ENCODE peak calls at places on chromosomes 2 and 18, in five cellular contexts. Q is cardiac fibroblast, C is breast epithelium, W is cardiac muscle cell, D is stomach. G is an unnamed sample.

GRCh38 chr2:190979906-190980629 is 33.9 kb downstream of the STAT1 start:
- DNase-seq in C (peak; percentile 58), D (peak; percentile 74), Q (peak; percentile 92), W (peak; percentile 93), G (no peak)

GRCh38 chr2:60569680-60570111 is 16.2 kb upstream of the BCL11A start:
- DNase-seq in C (no peak), D (no peak), Q (no peak), W (no peak), G (no peak)

GRCh38 chr2:96072746-96073145 is 38.0 kb upstream of the GPAT2 start:
- DNase-seq in W (no peak), C (no peak), D (no peak), Q (no peak), G (no peak)

GRCh38 chr2:118635891-118636290 is 211.6 kb downstream of the EN1 start:
- DNase-seq in Q (no peak), D (no peak), W (no peak), C (no peak), G (no peak)

GRCh38 chr2:1010373-1011017 is 59.8 kb downstream of the SNTG2 start:
- DNase-seq in D (no peak), C (no peak), Q (peak; percentile 30), W (peak; percentile 30), G (no peak)

GRCh38 chr18:8615397-8616025 is 6.3 kb downstream of the RAB12 start:
- DNase-seq in Q (peak; percentile 87), W (peak; percentile 92), D (no peak), C (no peak), G (peak; percentile 96)

GRCh38 chr2:130963849-130964793 is 127.4 kb downstream of the ARHGEF4 start:
- DNase-seq in D (no peak), W (peak; percentile 15), C (no peak), Q (peak; percentile 2), G (no peak)

GRCh38 chr2:229601396-229601795 is 113.0 kb downstream of the DNER start:
- DNase-seq in Q (no peak), C (no peak), D (no peak), W (no peak), G (no peak)

GRCh38 chr2:180000434-180000833 is 6.7 kb downstream of the CWC22 start:
- DNase-seq in C (no peak), W (peak; percentile 37), Q (peak; percentile 25), D (no peak), G (peak; percentile 78)

GRCh38 chr2:41774011-41774605 is 273.7 kb upstream of the PKDCC start:
- DNase-seq in Q (no peak), D (no peak), C (no peak), W (no peak), G (no peak)

GRCh38 chr18:11497585-11497984 is 111.8 kb upstream of the SLC35G4 start:
- DNase-seq in Q (peak; percentile 20), C (no peak), W (peak; percentile 44), D (no peak), G (peak; percentile 16)

GRCh38 chr2:166419616-166419934 is 43.8 kb upstream of the SCN9A start:
- DNase-seq in C (no peak), Q (peak; percentile 70), D (no peak), W (peak; percentile 67), G (peak; percentile 76)

GRCh38 chr2:72378737-72379346 is 231.2 kb upstream of the CYP26B1 start:
- DNase-seq in C (no peak), D (no peak), W (no peak), Q (no peak), G (no peak)

GRCh38 chr2:120824246-120824645 is 88.6 kb downstream of the GLI2 start:
- DNase-seq in W (no peak), C (no peak), Q (no peak), D (no peak), G (no peak)

GRCh38 chr2:6410265-6410664 is 455.4 kb downstream of the CMPK2 start:
- DNase-seq in Q (no peak), W (no peak), C (no peak), D (no peak), G (peak; percentile 22)

GRCh38 chr2:42796427-42797248 is 4.3 kb upstream of the HAAO start:
- DNase-seq in W (peak; percentile 22), Q (no peak), C (no peak), D (no peak), G (no peak)

GRCh38 chr2:223894968-223895367 is 50.2 kb downstream of the WDFY1 start:
- DNase-seq in D (no peak), W (no peak), Q (no peak), C (no peak), G (no peak)

GRCh38 chr2:15788458-15789229 is 151.7 kb upstream of the MYCN start:
- DNase-seq in W (no peak), Q (no peak), C (no peak), D (no peak), G (no peak)

GRCh38 chr18:78882585-78882984 is 97.0 kb upstream of the SALL3 start:
- DNase-seq in C (no peak), W (no peak), Q (no peak), D (no peak), G (no peak)
- TF ChIP-seq CTCF in C (no peak), W (no peak), Q (no peak), D (no peak), G (no peak)

DNA sequence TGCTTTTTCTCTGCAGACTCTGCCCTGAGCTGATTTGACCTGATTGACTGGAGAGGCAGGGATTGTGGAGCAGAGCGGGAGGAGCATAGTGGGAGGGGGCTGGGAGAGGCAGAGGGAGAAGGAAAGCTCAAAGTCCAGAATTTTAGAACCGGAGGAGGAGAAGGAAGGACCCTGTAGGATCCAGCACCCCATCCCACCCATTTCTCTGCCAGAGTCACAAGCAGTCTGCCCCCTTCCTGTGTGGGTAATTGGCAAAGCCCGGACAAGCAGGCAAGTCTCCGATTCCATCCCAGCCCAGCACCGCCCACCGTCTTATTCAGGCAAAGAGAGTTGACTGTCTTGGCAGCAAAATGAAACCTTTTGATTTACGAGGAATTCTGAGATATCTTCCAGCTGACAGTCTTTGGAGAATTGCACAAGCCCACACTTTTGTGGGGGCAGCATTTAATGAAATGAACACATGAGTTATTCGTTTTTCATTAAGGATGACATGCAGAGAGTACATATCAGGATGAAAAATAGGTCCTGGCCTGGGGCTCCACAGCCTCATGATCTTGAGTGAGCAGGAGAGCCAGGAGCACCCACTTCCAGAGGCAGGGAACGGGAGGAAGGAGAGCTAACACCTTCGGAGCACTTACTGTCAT is 103.1 kb downstream of the MCFD2 start:
- DNase-seq in W (peak; percentile 98), C (peak; percentile 54), D (no peak), Q (peak; percentile 99), G (peak; percentile 100)
- TF ChIP-seq CTCF in W (no peak), C (no peak), D (no peak), Q (no peak), G (no peak)

DNA sequence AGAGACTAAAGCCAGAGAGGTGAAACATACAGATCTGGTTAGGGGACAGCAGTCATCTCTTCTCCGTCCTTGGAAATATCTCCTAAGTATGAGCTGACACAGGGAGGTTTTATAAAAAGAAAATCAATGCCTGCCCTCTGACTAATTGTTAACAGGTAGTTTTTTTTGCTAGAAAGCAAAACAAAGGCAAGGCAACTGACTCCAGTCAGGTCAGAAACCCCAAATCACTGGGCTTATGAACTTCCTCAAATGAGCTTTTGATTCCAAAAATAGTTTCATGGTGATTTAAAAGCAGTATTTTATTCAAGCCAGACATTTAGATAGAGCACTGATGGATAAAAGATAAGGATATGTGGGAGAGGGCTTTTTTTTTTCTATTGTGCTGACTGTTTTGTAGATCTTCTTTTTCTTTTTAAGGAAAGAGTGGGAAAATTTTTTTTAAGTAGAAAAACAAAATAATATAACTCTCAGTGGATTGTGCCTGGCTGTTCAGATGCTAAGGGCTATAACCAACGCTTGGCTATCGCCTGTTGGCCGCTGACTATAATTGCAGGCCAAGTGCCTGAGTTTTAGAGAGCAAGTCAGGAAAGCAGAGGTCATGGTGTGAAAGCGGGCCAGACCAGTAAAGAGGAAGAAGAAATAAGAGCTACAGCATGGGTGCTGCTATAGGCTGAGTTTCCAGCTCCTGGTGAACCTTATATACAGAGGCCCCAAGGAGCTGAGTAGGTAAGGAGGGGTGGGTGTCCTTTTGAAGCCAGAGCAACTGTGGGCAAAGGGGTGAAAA is 44.9 kb downstream of the MRPL35 start:
- DNase-seq in W (no peak), Q (no peak), D (no peak), C (no peak), G (no peak)
- TF ChIP-seq CTCF in W (no peak), Q (no peak), D (peak; percentile 4), C (no peak), G (no peak)

GRCh38 chr2:213284105-213285090 is at the start of gene SPAG16:
- DNase-seq in C (peak; percentile 90), D (peak; percentile 93), W (peak; percentile 99), Q (peak; percentile 99), G (peak; percentile 96)
- TF ChIP-seq CTCF in C (no peak), D (no peak), W (no peak), Q (no peak), G (no peak)

DNA sequence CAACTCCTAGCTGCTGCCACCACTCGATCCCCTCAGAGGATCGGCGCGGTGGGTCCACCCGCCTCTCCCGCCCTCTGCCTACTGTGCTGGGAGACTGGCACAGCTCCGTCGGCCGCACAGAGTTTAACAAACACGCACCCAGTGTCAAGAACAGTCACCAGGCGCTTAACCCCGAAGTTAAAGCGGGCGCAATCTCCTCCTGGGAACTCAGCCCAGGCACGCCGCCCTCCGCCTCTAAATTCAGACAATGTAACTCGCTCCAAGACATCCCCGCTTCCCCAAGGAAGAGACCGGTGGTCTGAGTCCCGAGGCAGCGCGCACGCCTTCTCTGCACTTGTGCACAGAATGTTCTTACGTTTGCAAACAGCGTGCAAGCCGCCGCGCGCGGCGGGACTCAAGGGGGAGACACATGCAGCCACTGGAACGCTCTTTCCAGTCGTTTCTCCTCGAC is 533 bp downstream of the CXCR4 start:
- DNase-seq in W (peak; percentile 48), Q (peak; percentile 29), D (peak; percentile 48), C (no peak), G (peak; percentile 21)
- TF ChIP-seq CTCF in W (peak; percentile 9), Q (no peak), D (no peak), C (no peak), G (no peak)

DNA sequence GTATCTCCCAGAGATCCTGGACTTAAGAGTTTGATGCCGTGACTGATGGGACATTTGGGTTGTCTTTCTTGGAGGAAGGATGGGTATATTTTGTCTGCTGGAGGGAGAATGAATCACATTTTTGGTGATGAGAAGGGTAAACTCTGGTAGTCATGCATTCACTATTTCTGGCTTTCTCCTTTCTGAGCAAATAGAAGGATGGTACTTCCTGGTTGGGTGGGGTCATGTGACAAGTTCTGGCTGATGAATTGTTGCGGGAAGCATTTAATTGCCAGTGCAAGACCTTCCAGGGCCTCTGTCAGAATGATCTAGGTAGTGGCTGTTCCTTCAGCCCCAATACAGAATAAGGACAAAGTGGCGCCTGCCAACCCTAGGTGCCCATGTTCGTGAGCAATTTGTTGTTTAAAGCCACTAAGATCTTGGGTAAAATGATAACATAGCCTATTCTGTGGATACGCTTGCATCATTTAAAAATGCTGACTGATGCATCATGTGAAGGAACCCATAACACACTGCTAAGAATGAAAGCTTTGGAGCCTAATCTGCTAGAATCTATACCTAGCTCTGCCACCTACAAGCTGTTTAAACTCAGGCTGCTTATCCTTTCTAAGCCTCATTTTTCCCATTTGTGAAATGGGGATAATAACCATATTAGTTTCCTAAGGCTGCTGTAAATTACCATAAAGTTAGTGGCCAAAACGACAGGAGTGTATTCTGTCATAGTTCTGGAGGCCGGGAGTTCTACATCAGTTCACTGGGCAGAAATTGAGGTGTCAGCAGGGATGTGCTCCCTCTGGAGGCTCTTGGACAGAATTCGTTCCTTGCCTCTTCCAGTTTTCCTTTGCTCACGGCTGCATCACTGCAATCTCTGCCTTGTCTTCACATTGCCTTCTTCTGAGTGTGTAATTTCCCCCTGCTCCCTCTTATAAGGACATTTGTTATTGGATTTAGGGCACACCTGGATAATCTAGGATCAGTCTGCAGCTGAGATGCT is 281.3 kb downstream of the AGPS start:
- DNase-seq in D (no peak), C (no peak), W (no peak), Q (no peak), G (no peak)
- TF ChIP-seq CTCF in D (no peak), C (no peak), W (no peak), Q (peak; percentile 7), G (peak; percentile 22)

G was measured in fibroblast of the aortic adventitia.